ENCODE peak calls at places on chromosomes 12 and 14, in four cellular contexts. P is cardiac fibroblast, T is fibroblast of pulmonary artery, D is fibroblast of lung. S is an unnamed sample.

GRCh38 chr12:54460317-54460935 is 13.0 kb downstream of the GTSF1 start:
- DNase-seq in P (no peak), T (no peak), D (no peak), S (no peak)

GRCh38 chr12:442235-442884 is 17.4 kb upstream of the B4GALNT3 start:
- DNase-seq in P (peak), T (peak), D (peak), S (peak)

GRCh38 chr12:39205969-39206368 is 237.0 kb downstream of the KIF21A start:
- DNase-seq in P (no peak), T (no peak), D (no peak), S (no peak)

GRCh38 chr14:32657081-32657480 is 281.6 kb upstream of the NPAS3 start:
- DNase-seq in P (peak), T (peak), D (peak), S (peak)

GRCh38 chr12:48813464-48814312 is 4.6 kb upstream of the CACNB3 start:
- DNase-seq in P (peak), T (peak), D (peak), S (peak)

GRCh38 chr12:70660620-70661219 is 23.5 kb upstream of the PTPRB start:
- DNase-seq in P (peak), T (peak), D (peak), S (peak)

GRCh38 chr12:28027947-28028724 is 55.6 kb upstream of the PTHLH start:
- DNase-seq in P (no peak), T (no peak), D (peak), S (no peak)

GRCh38 chr12:97471194-97471593 is 8.6 kb downstream of the RMST start:
- DNase-seq in P (no peak), T (no peak), D (no peak), S (no peak)

GRCh38 chr12:29041621-29042020 is 107.5 kb upstream of the FAR2 start:
- DNase-seq in P (peak), T (peak), D (peak), S (peak)

DNA sequence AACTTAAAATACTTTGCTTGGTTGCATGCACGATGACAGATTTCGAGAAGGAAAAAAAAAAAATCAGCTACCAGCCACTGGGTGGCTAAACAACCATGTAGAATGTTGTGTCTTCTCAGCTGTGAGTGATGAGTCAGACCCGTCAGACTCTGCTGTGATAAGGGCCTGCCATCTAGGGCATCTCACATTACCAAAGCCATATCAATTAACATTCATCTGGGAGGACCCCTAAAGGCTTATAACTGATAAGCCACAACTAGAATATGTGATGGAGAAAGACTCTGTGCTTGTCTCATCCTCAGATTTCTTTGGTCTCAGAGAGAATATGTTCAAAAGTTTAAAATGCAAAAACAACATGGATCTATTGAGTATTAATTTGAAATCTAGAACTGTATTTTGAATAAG is 111.5 kb downstream of the PAX9 start:
- DNase-seq in P (no peak), T (peak), D (no peak), S (no peak)
- TF ChIP-seq CTCF in P (peak), T (no peak), D (no peak), S (no peak)

GRCh38 chr12:128829870-128830504 is 6.2 kb upstream of the SLC15A4 start:
- DNase-seq in P (no peak), T (no peak), D (no peak), S (no peak)
- H3K4me3 ChIP-seq in P (no peak), T (no peak), D (no peak), S (no peak)

GRCh38 chr14:64725879-64726584 is 21.8 kb downstream of the PLEKHG3 start:
- DNase-seq in P (no peak), T (no peak), D (no peak), S (no peak)
- TF ChIP-seq CTCF in P (no peak), T (no peak), D (no peak), S (peak)

GRCh38 chr12:113211160-113211559 is 10.1 kb upstream of the TPCN1 start:
- DNase-seq in P (no peak), T (no peak), D (no peak), S (no peak)

GRCh38 chr12:113204806-113205205 is 16.5 kb upstream of the TPCN1 start:
- DNase-seq in P (peak), T (no peak), D (no peak), S (no peak)

GRCh38 chr12:113207621-113208040 is 13.6 kb upstream of the TPCN1 start:
- DNase-seq in P (no peak), T (no peak), D (no peak), S (no peak)

GRCh38 chr12:113203852-113204760 is 17.2 kb upstream of the TPCN1 start:
- DNase-seq in P (peak), T (peak), D (no peak), S (no peak)

DNA sequence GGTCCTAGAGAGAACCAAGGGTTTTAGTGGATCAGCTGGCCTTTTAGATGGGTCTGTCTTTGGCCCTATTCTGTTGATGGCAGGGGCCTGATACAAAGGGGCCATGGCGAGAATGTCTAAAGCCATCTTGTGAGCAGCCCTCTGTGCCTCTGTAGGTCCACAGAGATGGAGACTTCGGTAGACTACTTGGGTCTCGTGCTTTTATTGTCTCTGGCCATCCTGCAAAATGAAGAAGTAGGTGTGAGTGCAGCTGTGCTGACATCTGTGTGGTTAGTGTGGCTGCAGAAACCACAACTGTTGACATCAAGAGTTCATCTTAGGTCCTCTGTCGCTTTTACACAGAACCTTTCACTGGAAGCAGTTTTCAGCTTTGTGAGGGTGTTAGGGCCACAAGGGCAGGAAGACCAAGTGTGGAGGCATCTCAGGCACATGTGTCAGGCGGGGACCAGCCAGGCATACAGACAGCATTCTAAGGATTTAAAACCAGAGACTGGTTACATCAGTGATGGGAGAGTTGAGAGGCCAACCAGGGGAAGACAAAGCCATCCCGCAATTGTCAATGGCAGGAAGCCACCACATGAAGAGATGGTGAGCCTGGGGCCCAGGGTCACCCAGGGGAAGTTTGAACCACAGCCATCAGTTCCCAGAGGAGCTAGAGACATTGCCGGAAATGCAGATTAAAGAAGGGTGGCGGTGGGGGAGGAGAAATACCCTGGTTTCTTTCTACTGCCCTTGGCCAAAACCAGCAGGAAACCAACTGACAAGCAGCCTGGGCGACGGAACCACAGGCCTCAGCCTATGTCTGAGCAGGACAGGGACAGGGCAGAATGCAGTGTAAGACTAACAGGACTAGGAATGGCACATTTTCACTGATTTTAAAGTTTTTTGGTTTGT is 13.0 kb upstream of the TPCN1 start:
- DNase-seq in P (peak), T (peak), D (peak), S (no peak)
- H3K4me3 ChIP-seq in P (no peak), T (no peak), D (no peak), S (no peak)